ENCODE peak calls at places on chromosomes 5 and 9, in five cellular contexts. R is GM12891, F is AG04450, Z is fibroblast of lung, W is NCI-H1694. T is an unnamed sample.

GRCh38 chr5:74763504-74763903 is 3.4 kb downstream of the GFM2 start:
- DNase-seq in F (no peak), Z (no peak), R (no peak), W (no peak), T (no peak)

GRCh38 chr5:93359296-93359957 is 221.6 kb downstream of the NR2F1-AS1 start:
- DNase-seq in Z (peak; percentile 93), R (no peak), F (peak; percentile 59), W (no peak), T (no peak)

GRCh38 chr5:74517700-74518099 is 122.8 kb downstream of the ENC1 start:
- DNase-seq in W (no peak), R (no peak), Z (peak; percentile 72), F (peak; percentile 32), T (no peak)

GRCh38 chr9:76255781-76256455 is 138.3 kb downstream of the RFK start:
- DNase-seq in F (peak; percentile 91), W (no peak), Z (peak; percentile 97), R (no peak), T (no peak)

GRCh38 chr9:76677481-76678055 is 86.7 kb upstream of the PCA3 start:
- DNase-seq in F (no peak), R (no peak), Z (no peak), W (no peak), T (no peak)

GRCh38 chr5:82405618-82406199 is 127.6 kb upstream of the RPS23 start:
- DNase-seq in W (no peak), F (peak; percentile 95), Z (peak; percentile 100), R (no peak), T (no peak)

GRCh38 chr9:136255166-136255538 is 9.5 kb upstream of the QSOX2 start:
- DNase-seq in F (no peak), Z (peak; percentile 48), W (no peak), R (no peak), T (no peak)

GRCh38 chr5:154221371-154221896 is 30.9 kb downstream of the GALNT10 start:
- DNase-seq in W (no peak), Z (peak; percentile 74), R (no peak), F (peak; percentile 51), T (peak; percentile 77)

GRCh38 chr5:2129581-2130272 is 247.0 kb upstream of the IRX4 start:
- DNase-seq in W (no peak), R (no peak), F (no peak), Z (peak; percentile 65), T (no peak)

GRCh38 chr5:52727568-52727967 is 60.1 kb upstream of the ITGA1 start:
- DNase-seq in W (no peak), F (no peak), Z (peak; percentile 56), R (no peak), T (no peak)

GRCh38 chr9:89603629-89604462 is 966 bp upstream of the GADD45G start:
- DNase-seq in R (no peak), Z (peak; percentile 40), F (no peak), W (peak; percentile 51), T (peak; percentile 69)

GRCh38 chr5:103785569-103785968 is 223.0 kb upstream of the NUDT12 start:
- DNase-seq in R (no peak), W (no peak), F (no peak), Z (peak; percentile 25), T (no peak)

GRCh38 chr9:128007566-128008138 is 26.9 kb upstream of the EEIG1 start:
- DNase-seq in W (no peak), F (no peak), R (peak; percentile 66), Z (peak; percentile 47), T (peak; percentile 82)

GRCh38 chr5:6721442-6721841 is 8.2 kb downstream of the TENT4A start:
- DNase-seq in W (no peak), Z (no peak), R (no peak), F (no peak), T (peak; percentile 8)

GRCh38 chr9:80504525-80505235 is 932.9 kb downstream of the TLE4 start:
- DNase-seq in R (no peak), Z (peak; percentile 35), F (no peak), W (no peak), T (no peak)

GRCh38 chr9:33517373-33517772 is 6.7 kb upstream of the ANKRD18B start:
- DNase-seq in F (no peak), Z (peak; percentile 66), R (no peak), W (no peak), T (no peak)

GRCh38 chr9:74662616-74663015 is 165.5 kb downstream of the RORB start:
- DNase-seq in R (no peak), W (no peak), F (no peak), Z (no peak), T (no peak)

GRCh38 chr5:136174021-136174659 is 18.8 kb downstream of the SMIM32 start:
- DNase-seq in F (peak; percentile 32), R (no peak), W (peak; percentile 17), Z (peak; percentile 79), T (no peak)

GRCh38 chr9:104808030-104808614 is 44.2 kb downstream of the NIPSNAP3B start:
- DNase-seq in W (peak; percentile 61), F (no peak), Z (peak; percentile 34), R (no peak), T (no peak)

GRCh38 chr9:33161589-33162132 is 5.5 kb downstream of the B4GALT1 start:
- DNase-seq in F (no peak), W (no peak), R (no peak), Z (no peak), T (no peak)

GRCh38 chr5:103827976-103828375 is 265.4 kb upstream of the NUDT12 start:
- DNase-seq in F (no peak), Z (no peak), W (no peak), R (no peak), T (no peak)

GRCh38 chr9:105877719-105878118 is 183.4 kb downstream of the TMEM38B start:
- DNase-seq in R (no peak), F (no peak), Z (no peak), W (peak; percentile 76), T (no peak)

GRCh38 chr5:142151436-142152382 is 43.1 kb downstream of the NDFIP1 start:
- DNase-seq in Z (peak; percentile 91), F (peak; percentile 74), R (peak; percentile 16), W (peak; percentile 45), T (peak; percentile 60)

GRCh38 chr5:44987026-44987425 is 178.3 kb downstream of the MRPS30 start:
- DNase-seq in F (no peak), W (no peak), R (no peak), Z (no peak), T (no peak)

GRCh38 chr9:73125651-73126050 is 26.0 kb upstream of the ANXA1 start:
- DNase-seq in Z (no peak), F (no peak), W (no peak), R (no peak), T (no peak)

GRCh38 chr9:133832836-133833235 is 94.7 kb upstream of the SARDH start:
- DNase-seq in R (no peak), Z (no peak), W (no peak), F (no peak), T (no peak)

GRCh38 chr9:105154723-105155191 is 89.7 kb upstream of the SLC44A1 start:
- DNase-seq in R (no peak), Z (peak; percentile 71), F (no peak), W (no peak), T (no peak)

GRCh38 chr5:163460562-163461176 is at the start of gene HMMR:
- DNase-seq in R (no peak), W (peak; percentile 33), F (no peak), Z (peak; percentile 33), T (no peak)

GRCh38 chr5:66516535-66516934 is 79.7 kb upstream of the MAST4 start:
- DNase-seq in F (no peak), Z (no peak), W (no peak), R (no peak), T (no peak)

GRCh38 chr9:126860757-126861466 is 473 bp downstream of the ZBTB34 start:
- DNase-seq in W (no peak), F (no peak), R (peak; percentile 29), Z (no peak), T (peak; percentile 35)

GRCh38 chr9:97176206-97176605 is 131.3 kb upstream of the CCDC180 start:
- DNase-seq in W (peak; percentile 56), R (no peak), Z (peak; percentile 0), F (no peak), T (no peak)